ENCODE peak calls at places on chromosomes 1 and 21, in seven cellular contexts. K is endodermal cell, X is heart right ventricle, A is fibroblast of lung, I is PC-3, B is fibroblast of mammary gland, O is nephron progenitor cell. Q is an unnamed sample.

GRCh38 chr1:197884173-197884572 is 18.3 kb upstream of the C1orf53 start:
- DNase-seq in B (no peak), X (no peak), K (peak), O (no peak), I (no peak), A (no peak), Q (no peak)

GRCh38 chr1:115838426-115838804 is 2.5 kb downstream of the NHLH2 start:
- DNase-seq in A (no peak), O (peak), X (no peak), K (peak), I (no peak), B (no peak), Q (no peak)

GRCh38 chr1:28112388-28113311 is 24.2 kb upstream of the EYA3 start:
- DNase-seq in O (no peak), B (peak), X (no peak), A (peak), I (peak), K (peak), Q (peak)

GRCh38 chr1:169027607-169028320 is 78.7 kb upstream of the ATP1B1 start:
- DNase-seq in I (no peak), K (no peak), X (no peak), B (no peak), A (no peak), O (peak), Q (no peak)

GRCh38 chr1:50974618-50974935 is 4.5 kb downstream of the CDKN2C start:
- DNase-seq in B (no peak), O (no peak), I (peak), K (no peak), A (no peak), X (no peak), Q (no peak)

GRCh38 chr1:8096105-8097011 is 70.2 kb upstream of the ERRFI1 start:
- DNase-seq in I (peak), A (peak), B (peak), X (no peak), K (no peak), O (no peak), Q (peak)

GRCh38 chr1:228174482-228175315 is 9.1 kb downstream of the IBA57 start:
- DNase-seq in O (no peak), I (peak), A (no peak), B (no peak), K (peak), X (no peak), Q (no peak)

GRCh38 chr1:32266926-32267645 is 16.0 kb downstream of the LCK start:
- DNase-seq in K (no peak), I (no peak), A (peak), X (no peak), B (peak), O (no peak), Q (peak)

GRCh38 chr1:169487153-169487552 is 1.4 kb upstream of the SLC19A2 start:
- DNase-seq in O (no peak), X (no peak), B (no peak), I (peak), A (peak), K (no peak), Q (no peak)

GRCh38 chr1:116078699-116079223 is 32.4 kb upstream of the MAB21L3 start:
- DNase-seq in K (peak), I (no peak), B (no peak), O (no peak), X (no peak), A (no peak), Q (no peak)

GRCh38 chr1:67144696-67145095 is 9.9 kb upstream of the C1orf141 start:
- DNase-seq in I (peak), K (no peak), B (no peak), O (no peak), A (no peak), X (no peak), Q (no peak)

GRCh38 chr1:199545780-199546179 is 481.7 kb upstream of the NR5A2 start:
- DNase-seq in K (peak), A (no peak), O (no peak), B (peak), I (peak), X (no peak), Q (no peak)
- TF ChIP-seq CTCF in K (peak), A (no peak), O (no peak), B (no peak), I (peak), X (no peak), Q (peak)

GRCh38 chr21:15627823-15628222 is 102.0 kb upstream of the USP25 start:
- DNase-seq in B (no peak), A (no peak), O (no peak), K (no peak), I (no peak), X (no peak), Q (no peak)

GRCh38 chr21:15625363-15625762 is 104.4 kb upstream of the USP25 start:
- DNase-seq in X (no peak), K (no peak), O (no peak), B (no peak), I (no peak), A (no peak), Q (no peak)

GRCh38 chr21:15627011-15627410 is 102.8 kb upstream of the USP25 start:
- DNase-seq in I (no peak), O (no peak), K (no peak), X (no peak), A (no peak), B (no peak), Q (no peak)

GRCh38 chr21:15631342-15631741 is 98.4 kb upstream of the USP25 start:
- DNase-seq in A (peak), I (peak), K (no peak), B (peak), X (no peak), O (no peak), Q (peak)
- TF ChIP-seq CTCF in A (no peak), I (no peak), K (no peak), B (no peak), X (no peak), O (no peak), Q (no peak)

GRCh38 chr1:39287541-39287940 is 83.0 kb downstream of the MACF1 start:
- DNase-seq in O (no peak), K (no peak), X (no peak), B (no peak), I (no peak), A (no peak), Q (no peak)
- TF ChIP-seq CTCF in O (no peak), K (no peak), X (no peak), B (no peak), I (no peak), A (no peak), Q (no peak)

GRCh38 chr1:25487628-25488027 is 55.8 kb upstream of the LDLRAP1 start:
- DNase-seq in A (no peak), X (no peak), B (no peak), K (no peak), O (no peak), I (peak), Q (no peak)
- TF ChIP-seq CTCF in A (peak), X (peak), B (peak), K (peak), O (peak), I (peak), Q (peak)

GRCh38 chr1:37038079-37038702 is 3.9 kb upstream of the GRIK3 start:
- DNase-seq in B (peak), X (no peak), O (peak), A (no peak), K (peak), I (peak), Q (no peak)
- TF ChIP-seq CTCF in B (no peak), X (peak), O (peak), A (no peak), K (peak), I (peak), Q (no peak)

GRCh38 chr1:40887012-40887378 is 24.8 kb upstream of the CITED4 start:
- DNase-seq in I (no peak), X (no peak), A (no peak), K (no peak), B (no peak), O (no peak), Q (no peak)

GRCh38 chr1:40884055-40884795 is 22.1 kb upstream of the CITED4 start:
- DNase-seq in O (peak), B (no peak), I (no peak), A (no peak), X (no peak), K (peak), Q (no peak)

GRCh38 chr1:40887652-40888051 is 25.5 kb upstream of the CITED4 start:
- DNase-seq in O (no peak), X (no peak), I (no peak), K (no peak), B (no peak), A (no peak), Q (no peak)

GRCh38 chr1:40890771-40891170 is 28.6 kb upstream of the CITED4 start:
- DNase-seq in O (no peak), B (no peak), X (no peak), I (no peak), A (no peak), K (no peak), Q (no peak)

GRCh38 chr1:40886318-40887011 is 24.3 kb upstream of the CITED4 start:
- DNase-seq in I (no peak), X (no peak), O (no peak), B (no peak), K (no peak), A (no peak), Q (no peak)
- TF ChIP-seq CTCF in I (no peak), X (no peak), O (no peak), B (no peak), K (no peak), A (no peak), Q (no peak)

Q was measured in astrocyte of the spinal cord.